ENCODE peak calls at places on chromosome 21, in seven cellular contexts. One of them, this sample, is unnamed.

GRCh38 chr21:31660134-31660565 is 657 bp downstream of the SOD1 start:
- DNase-seq in SK-N-SH: no peak
- DNase-seq in H1: no peak
- DNase-seq in K562: no peak
- DNase-seq in HCT116: no peak
- DNase-seq in HepG2: no peak
- DNase-seq in GM12878: no peak
- DNase-seq in this sample: peak

GRCh38 chr21:26686278-26686677 is 113.2 kb upstream of the CYYR1 start:
- DNase-seq in SK-N-SH: peak
- DNase-seq in H1: no peak
- DNase-seq in K562: no peak
- DNase-seq in HCT116: no peak
- DNase-seq in HepG2: no peak
- DNase-seq in GM12878: no peak
- DNase-seq in this sample: peak

GRCh38 chr21:19853061-19853460 is 1145.1 kb upstream of the NCAM2 start:
- DNase-seq in SK-N-SH: no peak
- DNase-seq in H1: no peak
- DNase-seq in K562: no peak
- DNase-seq in HCT116: no peak
- DNase-seq in HepG2: no peak
- DNase-seq in GM12878: no peak
- DNase-seq in this sample: no peak

GRCh38 chr21:15614757-15615156 is 115.0 kb upstream of the USP25 start:
- DNase-seq in SK-N-SH: no peak
- DNase-seq in H1: no peak
- DNase-seq in K562: no peak
- DNase-seq in HCT116: no peak
- DNase-seq in HepG2: no peak
- DNase-seq in GM12878: no peak
- DNase-seq in this sample: no peak

GRCh38 chr21:16330340-16331319 is 600.8 kb downstream of the USP25 start:
- DNase-seq in SK-N-SH: peak
- DNase-seq in H1: no peak
- DNase-seq in K562: no peak
- DNase-seq in HCT116: peak
- DNase-seq in HepG2: peak
- DNase-seq in GM12878: no peak
- DNase-seq in this sample: no peak

GRCh38 chr21:16287060-16287459 is 557.3 kb downstream of the USP25 start:
- DNase-seq in SK-N-SH: no peak
- DNase-seq in H1: no peak
- DNase-seq in K562: no peak
- DNase-seq in HCT116: no peak
- DNase-seq in HepG2: no peak
- DNase-seq in GM12878: no peak
- DNase-seq in this sample: no peak

GRCh38 chr21:30924171-30924680 is 42.8 kb upstream of the KRTAP11-1 start:
- DNase-seq in SK-N-SH: no peak
- DNase-seq in H1: no peak
- DNase-seq in K562: no peak
- DNase-seq in HCT116: no peak
- DNase-seq in HepG2: no peak
- DNase-seq in GM12878: no peak
- DNase-seq in this sample: no peak

GRCh38 chr21:20040768-20041167 is 957.4 kb upstream of the NCAM2 start:
- DNase-seq in SK-N-SH: no peak
- DNase-seq in H1: no peak
- DNase-seq in K562: no peak
- DNase-seq in HCT116: no peak
- DNase-seq in HepG2: no peak
- DNase-seq in GM12878: no peak
- DNase-seq in this sample: no peak

GRCh38 chr21:38610573-38611251 is 112.4 kb upstream of the ERG start:
- DNase-seq in SK-N-SH: no peak
- DNase-seq in H1: no peak
- DNase-seq in K562: no peak
- DNase-seq in HCT116: no peak
- DNase-seq in HepG2: no peak
- DNase-seq in GM12878: no peak
- DNase-seq in this sample: no peak

GRCh38 chr21:32604484-32604883 is 7.7 kb downstream of the CFAP298 start:
- DNase-seq in SK-N-SH: no peak
- DNase-seq in H1: peak
- DNase-seq in K562: no peak
- DNase-seq in HCT116: no peak
- DNase-seq in HepG2: no peak
- DNase-seq in GM12878: no peak
- DNase-seq in this sample: no peak

GRCh38 chr21:32878654-32879053 is 107.1 kb upstream of the PAXBP1 start:
- DNase-seq in SK-N-SH: no peak
- DNase-seq in H1: no peak
- DNase-seq in K562: no peak
- DNase-seq in HCT116: no peak
- DNase-seq in HepG2: no peak
- DNase-seq in GM12878: no peak
- DNase-seq in this sample: no peak

GRCh38 chr21:32335601-32336575 is 37.2 kb downstream of the MRAP start:
- DNase-seq in SK-N-SH: no peak
- DNase-seq in H1: no peak
- DNase-seq in K562: no peak
- DNase-seq in HCT116: no peak
- DNase-seq in HepG2: no peak
- DNase-seq in GM12878: no peak
- DNase-seq in this sample: no peak

GRCh38 chr21:27582946-27583270 is 616.0 kb upstream of the ADAMTS5 start:
- DNase-seq in SK-N-SH: no peak
- DNase-seq in H1: no peak
- DNase-seq in K562: no peak
- DNase-seq in HCT116: no peak
- DNase-seq in HepG2: no peak
- DNase-seq in GM12878: no peak
- DNase-seq in this sample: no peak

GRCh38 chr21:15005391-15005790 is 59.4 kb downstream of the NRIP1 start:
- DNase-seq in SK-N-SH: no peak
- DNase-seq in H1: peak
- DNase-seq in K562: no peak
- DNase-seq in HCT116: no peak
- DNase-seq in HepG2: no peak
- DNase-seq in GM12878: no peak
- DNase-seq in this sample: no peak

GRCh38 chr21:18244721-18245486 is at the start of gene CHODL:
- DNase-seq in SK-N-SH: peak
- DNase-seq in H1: no peak
- DNase-seq in K562: no peak
- DNase-seq in HCT116: no peak
- DNase-seq in HepG2: no peak
- DNase-seq in GM12878: no peak
- DNase-seq in this sample: no peak

GRCh38 chr21:38955495-38955894 is 149.8 kb downstream of the ETS2 start:
- DNase-seq in SK-N-SH: no peak
- DNase-seq in H1: no peak
- DNase-seq in K562: no peak
- DNase-seq in HCT116: no peak
- DNase-seq in HepG2: no peak
- DNase-seq in GM12878: no peak
- DNase-seq in this sample: no peak

GRCh38 chr21:31671931-31672330 is 12.4 kb downstream of the SOD1 start:
- DNase-seq in SK-N-SH: no peak
- DNase-seq in H1: no peak
- DNase-seq in K562: no peak
- DNase-seq in HCT116: no peak
- DNase-seq in HepG2: no peak
- DNase-seq in GM12878: no peak
- DNase-seq in this sample: no peak

GRCh38 chr21:26776320-26777021 is 68.7 kb downstream of the ADAMTS1 start:
- DNase-seq in SK-N-SH: no peak
- DNase-seq in H1: no peak
- DNase-seq in K562: no peak
- DNase-seq in HCT116: no peak
- DNase-seq in HepG2: no peak
- DNase-seq in GM12878: no peak
- DNase-seq in this sample: no peak

GRCh38 chr21:16250282-16250681 is 520.5 kb downstream of the USP25 start:
- DNase-seq in SK-N-SH: no peak
- DNase-seq in H1: no peak
- DNase-seq in K562: no peak
- DNase-seq in HCT116: no peak
- DNase-seq in HepG2: no peak
- DNase-seq in GM12878: no peak
- DNase-seq in this sample: no peak

GRCh38 chr21:37398697-37399096 is 32.1 kb downstream of the DYRK1A start:
- DNase-seq in SK-N-SH: no peak
- DNase-seq in H1: no peak
- DNase-seq in K562: no peak
- DNase-seq in HCT116: no peak
- DNase-seq in HepG2: no peak
- DNase-seq in GM12878: no peak
- DNase-seq in this sample: no peak

GRCh38 chr21:43884012-43884860 is 19.2 kb downstream of the AGPAT3 start:
- DNase-seq in SK-N-SH: peak
- DNase-seq in H1: no peak
- DNase-seq in K562: peak
- DNase-seq in HCT116: peak
- DNase-seq in HepG2: peak
- DNase-seq in GM12878: no peak
- DNase-seq in this sample: peak

GRCh38 chr21:33801424-33802405 is 113.9 kb downstream of the ATP5PO start:
- DNase-seq in SK-N-SH: no peak
- DNase-seq in H1: no peak
- DNase-seq in K562: no peak
- DNase-seq in HCT116: peak
- DNase-seq in HepG2: peak
- DNase-seq in GM12878: no peak
- DNase-seq in this sample: peak

GRCh38 chr21:20591294-20591693 is 406.9 kb upstream of the NCAM2 start:
- DNase-seq in SK-N-SH: no peak
- DNase-seq in H1: no peak
- DNase-seq in K562: no peak
- DNase-seq in HCT116: no peak
- DNase-seq in HepG2: no peak
- DNase-seq in GM12878: no peak
- DNase-seq in this sample: no peak

GRCh38 chr21:36120304-36120902 is 14.5 kb upstream of the CBR3 start:
- DNase-seq in SK-N-SH: no peak
- DNase-seq in H1: no peak
- DNase-seq in K562: no peak
- DNase-seq in HCT116: no peak
- DNase-seq in HepG2: no peak
- DNase-seq in GM12878: no peak
- DNase-seq in this sample: no peak

GRCh38 chr21:33162436-33162921 is 67.3 kb upstream of the IFNAR2 start:
- DNase-seq in SK-N-SH: no peak
- DNase-seq in H1: no peak
- DNase-seq in K562: no peak
- DNase-seq in HCT116: no peak
- DNase-seq in HepG2: no peak
- DNase-seq in GM12878: no peak
- DNase-seq in this sample: no peak

GRCh38 chr21:29114765-29115164 is 15.7 kb upstream of the MAP3K7CL start:
- DNase-seq in SK-N-SH: no peak
- DNase-seq in H1: peak
- DNase-seq in K562: no peak
- DNase-seq in HCT116: peak
- DNase-seq in HepG2: no peak
- DNase-seq in GM12878: no peak
- DNase-seq in this sample: no peak
- TF ChIP-seq JUND in SK-N-SH: no peak
- TF ChIP-seq JUND in H1: no peak
- TF ChIP-seq JUND in K562: no peak
- TF ChIP-seq JUND in HCT116: no peak
- TF ChIP-seq JUND in HepG2: no peak
- TF ChIP-seq JUND in GM12878: no peak
- TF ChIP-seq JUND in this sample: no peak

GRCh38 chr21:45022736-45023135 is 51.6 kb upstream of the ADARB1 start:
- DNase-seq in SK-N-SH: no peak
- DNase-seq in H1: no peak
- DNase-seq in K562: no peak
- DNase-seq in HCT116: no peak
- DNase-seq in HepG2: no peak
- DNase-seq in GM12878: no peak
- DNase-seq in this sample: no peak

GRCh38 chr21:45020629-45021427 is 53.6 kb upstream of the ADARB1 start:
- DNase-seq in SK-N-SH: no peak
- DNase-seq in H1: no peak
- DNase-seq in K562: no peak
- DNase-seq in HCT116: no peak
- DNase-seq in HepG2: no peak
- DNase-seq in GM12878: no peak
- DNase-seq in this sample: no peak

GRCh38 chr21:45021428-45022347 is 52.7 kb upstream of the ADARB1 start:
- DNase-seq in SK-N-SH: no peak
- DNase-seq in H1: no peak
- DNase-seq in K562: no peak
- DNase-seq in HCT116: no peak
- DNase-seq in HepG2: peak
- DNase-seq in GM12878: no peak
- DNase-seq in this sample: no peak

GRCh38 chr21:45019887-45020537 is 54.4 kb upstream of the ADARB1 start:
- DNase-seq in SK-N-SH: no peak
- DNase-seq in H1: no peak
- DNase-seq in K562: no peak
- DNase-seq in HCT116: no peak
- DNase-seq in HepG2: no peak
- DNase-seq in GM12878: no peak
- DNase-seq in this sample: no peak

GRCh38 chr21:45022348-45022675 is 52.1 kb upstream of the ADARB1 start:
- DNase-seq in SK-N-SH: no peak
- DNase-seq in H1: no peak
- DNase-seq in K562: no peak
- DNase-seq in HCT116: no peak
- DNase-seq in HepG2: no peak
- DNase-seq in GM12878: no peak
- DNase-seq in this sample: no peak
- TF ChIP-seq JUND in SK-N-SH: no peak
- TF ChIP-seq JUND in H1: no peak
- TF ChIP-seq JUND in K562: no peak
- TF ChIP-seq JUND in HCT116: no peak
- TF ChIP-seq JUND in HepG2: no peak
- TF ChIP-seq JUND in GM12878: no peak
- TF ChIP-seq JUND in this sample: no peak

DNA sequence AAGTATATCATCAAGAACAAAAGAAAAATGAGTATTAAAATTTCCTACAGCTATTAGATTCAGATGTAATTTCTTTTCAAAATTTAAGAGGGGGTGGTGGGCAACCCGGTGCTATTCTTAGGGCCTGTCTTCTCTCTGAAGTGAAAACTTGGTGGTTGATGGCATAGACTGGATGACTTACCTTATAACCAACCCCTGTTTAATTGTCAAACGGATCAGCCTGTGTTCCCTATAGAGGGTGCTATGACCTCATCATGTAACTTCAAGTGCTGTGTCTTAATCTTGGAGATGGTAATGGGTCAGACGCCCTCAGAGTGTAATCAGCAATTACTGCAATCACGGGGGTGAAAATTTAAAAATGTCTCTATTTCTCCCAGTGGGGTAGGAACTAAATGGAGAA is 176.2 kb downstream of the PCP4 start:
- DNase-seq in SK-N-SH: no peak
- DNase-seq in H1: no peak
- DNase-seq in K562: no peak
- DNase-seq in HCT116: no peak
- DNase-seq in HepG2: no peak
- DNase-seq in GM12878: no peak
- DNase-seq in this sample: peak
- TF ChIP-seq JUND in SK-N-SH: no peak
- TF ChIP-seq JUND in H1: no peak
- TF ChIP-seq JUND in K562: no peak
- TF ChIP-seq JUND in HCT116: no peak
- TF ChIP-seq JUND in HepG2: no peak
- TF ChIP-seq JUND in GM12878: no peak
- TF ChIP-seq JUND in this sample: no peak

GRCh38 chr21:46227811-46228344 is 696 bp downstream of the LSS start:
- DNase-seq in SK-N-SH: no peak
- DNase-seq in H1: no peak
- DNase-seq in K562: no peak
- DNase-seq in HCT116: no peak
- DNase-seq in HepG2: no peak
- DNase-seq in GM12878: no peak
- DNase-seq in this sample: no peak
- TF ChIP-seq JUND in SK-N-SH: no peak
- TF ChIP-seq JUND in H1: no peak
- TF ChIP-seq JUND in K562: no peak
- TF ChIP-seq JUND in HCT116: no peak
- TF ChIP-seq JUND in HepG2: no peak
- TF ChIP-seq JUND in GM12878: no peak
- TF ChIP-seq JUND in this sample: no peak

This sample was measured in T47D.